ENCODE peak calls at places on chromosomes 3 and 15, in four cellular contexts. One of them, this sample, is unnamed. For H3K4me1, the result is how much of the 10 kb centered on the place peaks cover.

GRCh38 chr3:176814252-176814651 is 383.0 kb downstream of the TBL1XR1 start:
- DNase-seq in H1: peak
- DNase-seq in GM12878: no peak
- DNase-seq in HepG2: peak
- DNase-seq in this sample: peak

GRCh38 chr15:101614001-101614585 is 38.1 kb downstream of the TM2D3 start:
- DNase-seq in H1: no peak
- DNase-seq in GM12878: no peak
- DNase-seq in HepG2: no peak
- DNase-seq in this sample: no peak

GRCh38 chr3:133487920-133488540 is 85.5 kb upstream of the CDV3 start:
- DNase-seq in H1: no peak
- DNase-seq in GM12878: no peak
- DNase-seq in HepG2: peak
- DNase-seq in this sample: no peak

GRCh38 chr3:162544246-162544645 is 1047.6 kb downstream of the OTOL1 start:
- DNase-seq in H1: no peak
- DNase-seq in GM12878: no peak
- DNase-seq in HepG2: no peak
- DNase-seq in this sample: no peak

GRCh38 chr3:112643621-112644236 is 2.8 kb upstream of the CCDC80 start:
- DNase-seq in H1: no peak
- DNase-seq in GM12878: no peak
- DNase-seq in HepG2: no peak
- DNase-seq in this sample: no peak

GRCh38 chr3:40877651-40878463 is 321.4 kb upstream of the CTNNB1 start:
- DNase-seq in H1: no peak
- DNase-seq in GM12878: no peak
- DNase-seq in HepG2: peak
- DNase-seq in this sample: no peak

GRCh38 chr3:11238057-11238456 is 34.1 kb upstream of the ATG7 start:
- DNase-seq in H1: no peak
- DNase-seq in GM12878: no peak
- DNase-seq in HepG2: no peak
- DNase-seq in this sample: no peak

GRCh38 chr3:33372218-33373081 is 67.8 kb downstream of the UBP1 start:
- DNase-seq in H1: no peak
- DNase-seq in GM12878: no peak
- DNase-seq in HepG2: no peak
- DNase-seq in this sample: peak

GRCh38 chr3:196093271-196094111 is 11.6 kb upstream of the TFRC start:
- DNase-seq in H1: no peak
- DNase-seq in GM12878: no peak
- DNase-seq in HepG2: no peak
- DNase-seq in this sample: no peak

GRCh38 chr15:37765809-37766208 is 168.6 kb upstream of the TMCO5A start:
- DNase-seq in H1: no peak
- DNase-seq in GM12878: no peak
- DNase-seq in HepG2: no peak
- DNase-seq in this sample: no peak

GRCh38 chr3:84522893-84523292 is 435.9 kb upstream of the CADM2 start:
- DNase-seq in H1: no peak
- DNase-seq in GM12878: no peak
- DNase-seq in HepG2: no peak
- DNase-seq in this sample: no peak

GRCh38 chr15:81296673-81297072 is 27.3 kb downstream of the STARD5 start:
- DNase-seq in H1: no peak
- DNase-seq in GM12878: peak
- DNase-seq in HepG2: no peak
- DNase-seq in this sample: no peak

GRCh38 chr15:52255008-52255407 is 40.6 kb downstream of the MYO5C start:
- DNase-seq in H1: no peak
- DNase-seq in GM12878: no peak
- DNase-seq in HepG2: no peak
- DNase-seq in this sample: no peak

GRCh38 chr3:63613561-63613960 is 38.9 kb upstream of the SNTN start:
- DNase-seq in H1: no peak
- DNase-seq in GM12878: no peak
- DNase-seq in HepG2: no peak
- DNase-seq in this sample: no peak

GRCh38 chr3:147654827-147655226 is 245.7 kb downstream of the ZIC1 start:
- DNase-seq in H1: no peak
- DNase-seq in GM12878: no peak
- DNase-seq in HepG2: no peak
- DNase-seq in this sample: no peak

GRCh38 chr3:110391045-110391444 is 680.6 kb upstream of the NECTIN3 start:
- DNase-seq in H1: no peak
- DNase-seq in GM12878: no peak
- DNase-seq in HepG2: no peak
- DNase-seq in this sample: no peak

GRCh38 chr3:193897288-193897687 is 238.7 kb upstream of the HES1 start:
- DNase-seq in H1: no peak
- DNase-seq in GM12878: no peak
- DNase-seq in HepG2: no peak
- DNase-seq in this sample: no peak

GRCh38 chr3:188528390-188528789 is 374.4 kb downstream of the LPP start:
- DNase-seq in H1: no peak
- DNase-seq in GM12878: no peak
- DNase-seq in HepG2: no peak
- DNase-seq in this sample: no peak

GRCh38 chr3:25007974-25008658 is 419.9 kb upstream of the RARB start:
- DNase-seq in H1: no peak
- DNase-seq in GM12878: peak
- DNase-seq in HepG2: no peak
- DNase-seq in this sample: no peak

GRCh38 chr15:73841756-73842590 is 31.4 kb upstream of the TBC1D21 start:
- DNase-seq in H1: no peak
- DNase-seq in GM12878: no peak
- DNase-seq in HepG2: no peak
- DNase-seq in this sample: peak

GRCh38 chr3:15153103-15153502 is 52.9 kb upstream of the CAPN7 start:
- DNase-seq in H1: no peak
- DNase-seq in GM12878: no peak
- DNase-seq in HepG2: no peak
- DNase-seq in this sample: no peak

GRCh38 chr3:52118156-52118875 is 35.9 kb downstream of the POC1A start:
- DNase-seq in H1: no peak
- DNase-seq in GM12878: no peak
- DNase-seq in HepG2: no peak
- DNase-seq in this sample: no peak

GRCh38 chr3:121918779-121919483 is 24.7 kb downstream of the SLC15A2 start:
- DNase-seq in H1: no peak
- DNase-seq in GM12878: no peak
- DNase-seq in HepG2: no peak
- DNase-seq in this sample: no peak

GRCh38 chr3:141537866-141538265 is 51.0 kb downstream of the RASA2 start:
- DNase-seq in H1: no peak
- DNase-seq in GM12878: no peak
- DNase-seq in HepG2: no peak
- DNase-seq in this sample: no peak

GRCh38 chr3:178140491-178140890 is 395.7 kb upstream of the KCNMB2 start:
- DNase-seq in H1: no peak
- DNase-seq in GM12878: no peak
- DNase-seq in HepG2: no peak
- DNase-seq in this sample: no peak

GRCh38 chr15:38398134-38398533 is 55.8 kb upstream of the FAM98B start:
- DNase-seq in H1: no peak
- DNase-seq in GM12878: no peak
- DNase-seq in HepG2: peak
- DNase-seq in this sample: no peak

GRCh38 chr15:85793641-85794597 is 806 bp downstream of the KLHL25 start:
- DNase-seq in H1: no peak
- DNase-seq in GM12878: no peak
- DNase-seq in HepG2: peak
- DNase-seq in this sample: no peak

GRCh38 chr3:35965908-35966307 is 326.6 kb downstream of the ARPP21 start:
- DNase-seq in H1: no peak
- DNase-seq in GM12878: no peak
- DNase-seq in HepG2: no peak
- DNase-seq in this sample: peak

GRCh38 chr3:108479212-108479611 is 31.2 kb downstream of the MYH15 start:
- DNase-seq in H1: no peak
- DNase-seq in GM12878: no peak
- DNase-seq in HepG2: no peak
- DNase-seq in this sample: no peak

GRCh38 chr3:196272826-196273225 is 14.7 kb downstream of the PCYT1A start:
- DNase-seq in H1: no peak
- DNase-seq in GM12878: no peak
- DNase-seq in HepG2: no peak
- DNase-seq in this sample: no peak

GRCh38 chr3:132721479-132722164 is 587 bp downstream of the NPHP3 start:
- DNase-seq in H1: no peak
- DNase-seq in GM12878: no peak
- DNase-seq in HepG2: peak
- DNase-seq in this sample: no peak

GRCh38 chr3:17605032-17605431 is 137.4 kb downstream of the TBC1D5 start:
- DNase-seq in H1: no peak
- DNase-seq in GM12878: no peak
- DNase-seq in HepG2: peak
- DNase-seq in this sample: no peak

GRCh38 chr3:160618878-160619277 is 53.5 kb upstream of the KPNA4 start:
- DNase-seq in H1: no peak
- DNase-seq in GM12878: no peak
- DNase-seq in HepG2: no peak
- DNase-seq in this sample: no peak

GRCh38 chr3:185797108-185797881 is 27.5 kb downstream of the IGF2BP2 start:
- DNase-seq in H1: no peak
- DNase-seq in GM12878: no peak
- DNase-seq in HepG2: no peak
- DNase-seq in this sample: no peak

GRCh38 chr3:171356251-171356650 is 104.0 kb downstream of the TNIK start:
- DNase-seq in H1: no peak
- DNase-seq in GM12878: no peak
- DNase-seq in HepG2: no peak
- DNase-seq in this sample: no peak

GRCh38 chr15:37810381-37810780 is 124.1 kb upstream of the TMCO5A start:
- DNase-seq in H1: no peak
- DNase-seq in GM12878: no peak
- DNase-seq in HepG2: no peak
- DNase-seq in this sample: no peak

GRCh38 chr15:57680021-57680420 is 26.5 kb upstream of the POLR2M start:
- DNase-seq in H1: no peak
- DNase-seq in GM12878: no peak
- DNase-seq in HepG2: no peak
- DNase-seq in this sample: no peak

DNA sequence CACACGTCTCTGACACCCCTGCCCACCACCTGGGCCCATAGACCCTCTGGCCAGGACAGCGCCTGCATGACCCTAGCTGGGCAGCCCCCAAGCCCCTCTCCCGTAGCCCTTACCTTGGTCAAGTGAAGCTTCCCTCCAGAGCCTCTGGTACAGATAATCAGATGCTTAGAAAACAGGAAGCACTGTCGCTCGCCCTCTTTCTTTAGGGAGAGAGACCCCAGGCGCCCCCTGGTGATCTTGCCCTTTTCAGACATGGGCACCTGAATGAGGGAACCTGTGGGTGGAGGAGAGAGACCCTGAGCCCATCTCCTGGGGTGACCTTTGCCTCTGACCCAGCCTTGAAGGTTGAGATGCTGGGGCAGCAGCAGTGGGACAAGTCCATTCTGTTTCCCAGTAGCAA is 65.4 kb downstream of the RASGRF1 start:
- DNase-seq in H1: no peak
- DNase-seq in GM12878: no peak
- DNase-seq in HepG2: peak
- DNase-seq in this sample: no peak
- TF ChIP-seq SUZ12 in H1: no peak
- TF ChIP-seq SUZ12 in GM12878: no peak
- TF ChIP-seq SUZ12 in HepG2: no peak
- TF ChIP-seq SUZ12 in this sample: no peak

DNA sequence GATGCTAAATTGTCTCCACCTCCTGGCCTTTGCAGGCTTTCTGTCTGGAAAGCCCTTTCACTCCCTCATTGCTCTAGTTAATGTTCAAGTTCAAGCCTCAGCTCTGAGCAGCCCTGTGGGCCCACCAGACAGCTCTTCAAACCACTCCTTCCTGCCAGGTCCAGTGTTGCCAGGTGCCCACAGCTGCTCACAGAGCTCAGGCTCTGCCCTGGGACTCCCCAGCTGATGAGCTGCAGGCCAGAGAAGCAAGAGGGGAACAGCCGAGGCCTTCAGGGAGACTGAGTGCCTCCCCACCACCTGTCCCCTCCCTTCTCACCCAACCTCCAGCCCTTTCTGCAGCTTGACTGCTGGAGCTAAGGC is 1.3 kb upstream of the ZBTB47 start:
- DNase-seq in H1: no peak
- DNase-seq in GM12878: no peak
- DNase-seq in HepG2: no peak
- DNase-seq in this sample: no peak
- H3K4me1 ChIP-seq in H1: under half
- H3K4me1 ChIP-seq in GM12878: under half
- H3K4me1 ChIP-seq in HepG2: half or more
- H3K4me1 ChIP-seq in this sample: under half

DNA sequence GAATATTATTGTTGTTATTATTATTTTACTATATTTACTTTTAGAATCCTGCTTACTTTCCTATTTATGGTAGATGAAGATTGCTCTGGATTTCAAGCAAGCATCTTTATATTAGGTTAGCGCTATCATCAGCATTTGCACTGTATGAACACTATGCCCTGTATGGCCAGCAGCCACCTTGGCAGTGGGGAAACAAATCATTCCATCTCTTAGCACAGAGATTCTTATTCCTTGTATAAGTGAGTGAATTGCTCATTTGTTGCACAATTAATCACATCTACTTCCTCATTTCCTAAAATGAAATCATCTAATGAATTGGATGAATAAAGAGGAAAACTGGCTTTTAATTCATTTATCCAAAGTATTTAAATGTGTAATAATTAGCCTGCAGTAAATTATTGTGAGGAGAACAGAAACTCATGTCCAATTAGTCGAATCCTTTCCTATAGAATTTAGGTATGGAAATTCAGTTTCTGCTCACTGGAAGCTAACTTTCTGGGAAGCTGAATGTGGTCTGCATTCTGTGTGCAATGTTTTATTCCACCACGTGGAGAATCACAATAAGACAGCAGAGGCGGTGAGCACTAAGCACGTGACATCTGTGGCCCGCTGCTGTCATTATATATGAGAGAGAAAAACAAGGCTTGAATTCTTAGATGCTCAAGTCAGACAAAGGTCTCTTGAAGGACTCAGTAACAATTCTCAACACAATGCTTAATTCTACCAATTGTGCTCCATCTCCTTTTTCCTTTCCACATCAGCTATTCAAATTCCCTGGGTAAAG is 93.4 kb downstream of the PEX5L start:
- DNase-seq in H1: no peak
- DNase-seq in GM12878: no peak
- DNase-seq in HepG2: no peak
- DNase-seq in this sample: no peak
- TF ChIP-seq SUZ12 in H1: no peak
- TF ChIP-seq SUZ12 in GM12878: no peak
- TF ChIP-seq SUZ12 in HepG2: no peak
- TF ChIP-seq SUZ12 in this sample: no peak

GRCh38 chr3:48467473-48468267 is 21.1 kb downstream of the ATRIP start:
- DNase-seq in H1: no peak
- DNase-seq in GM12878: no peak
- DNase-seq in HepG2: no peak
- DNase-seq in this sample: no peak
- H3K4me1 ChIP-seq in H1: under half
- H3K4me1 ChIP-seq in GM12878: under half
- H3K4me1 ChIP-seq in HepG2: half or more
- H3K4me1 ChIP-seq in this sample: under half

GRCh38 chr3:167908745-167909442 is 173.4 kb downstream of the SERPINI1 start:
- DNase-seq in H1: no peak
- DNase-seq in GM12878: no peak
- DNase-seq in HepG2: no peak
- DNase-seq in this sample: no peak
- TF ChIP-seq SUZ12 in H1: no peak
- TF ChIP-seq SUZ12 in GM12878: no peak
- TF ChIP-seq SUZ12 in HepG2: no peak
- TF ChIP-seq SUZ12 in this sample: no peak

This sample was measured in NT2/D1.